ENCODE peak calls at places on chromosomes 4 and X, in ten cellular contexts. One of them, this sample, is unnamed. For H3K36me3, the result is how much of the 10 kb centered on the place peaks cover.

GRCh38 chr4:173522874-173523395 is 7.1 kb downstream of the HAND2 start:
- DNase-seq in right lobe of liver: no peak
- DNase-seq in CD8-positive, alpha-beta T cell: no peak
- DNase-seq in pancreas: no peak
- DNase-seq in BJ: no peak
- DNase-seq in transverse colon: no peak
- DNase-seq in HepG2: no peak
- DNase-seq in mesendoderm: no peak
- DNase-seq in right atrium auricular region: no peak
- DNase-seq in CD4-positive, alpha-beta memory T cell: no peak
- DNase-seq in this sample: no peak

GRCh38 chrX:45710081-45710801 is 509.6 kb upstream of the DIPK2B start:
- DNase-seq in right lobe of liver: no peak
- DNase-seq in CD8-positive, alpha-beta T cell: no peak
- DNase-seq in pancreas: no peak
- DNase-seq in BJ: peak
- DNase-seq in transverse colon: no peak
- DNase-seq in HepG2: no peak
- DNase-seq in mesendoderm: no peak
- DNase-seq in right atrium auricular region: no peak
- DNase-seq in CD4-positive, alpha-beta memory T cell: no peak
- DNase-seq in this sample: no peak

GRCh38 chrX:45628041-45628440 is 427.4 kb upstream of the DIPK2B start:
- DNase-seq in right lobe of liver: no peak
- DNase-seq in CD8-positive, alpha-beta T cell: no peak
- DNase-seq in pancreas: no peak
- DNase-seq in BJ: no peak
- DNase-seq in transverse colon: no peak
- DNase-seq in HepG2: no peak
- DNase-seq in mesendoderm: no peak
- DNase-seq in right atrium auricular region: no peak
- DNase-seq in CD4-positive, alpha-beta memory T cell: no peak
- DNase-seq in this sample: no peak

GRCh38 chr4:134999169-134999568 is 797.6 kb upstream of the PABPC4L start:
- DNase-seq in right lobe of liver: no peak
- DNase-seq in CD8-positive, alpha-beta T cell: no peak
- DNase-seq in pancreas: no peak
- DNase-seq in BJ: no peak
- DNase-seq in transverse colon: no peak
- DNase-seq in HepG2: no peak
- DNase-seq in mesendoderm: no peak
- DNase-seq in right atrium auricular region: no peak
- DNase-seq in CD4-positive, alpha-beta memory T cell: no peak
- DNase-seq in this sample: no peak

GRCh38 chr4:26503844-26504243 is 13.6 kb upstream of the CCKAR start:
- DNase-seq in right lobe of liver: no peak
- DNase-seq in CD8-positive, alpha-beta T cell: no peak
- DNase-seq in pancreas: no peak
- DNase-seq in BJ: no peak
- DNase-seq in transverse colon: no peak
- DNase-seq in HepG2: no peak
- DNase-seq in mesendoderm: no peak
- DNase-seq in right atrium auricular region: no peak
- DNase-seq in CD4-positive, alpha-beta memory T cell: no peak
- DNase-seq in this sample: no peak

GRCh38 chr4:123449780-123450179 is 53.2 kb downstream of the SPRY1 start:
- DNase-seq in right lobe of liver: no peak
- DNase-seq in CD8-positive, alpha-beta T cell: no peak
- DNase-seq in pancreas: no peak
- DNase-seq in BJ: peak
- DNase-seq in transverse colon: no peak
- DNase-seq in HepG2: peak
- DNase-seq in mesendoderm: no peak
- DNase-seq in right atrium auricular region: no peak
- DNase-seq in CD4-positive, alpha-beta memory T cell: no peak
- DNase-seq in this sample: no peak

GRCh38 chrX:44152867-44153266 is 179.7 kb upstream of the NDP start:
- DNase-seq in right lobe of liver: no peak
- DNase-seq in CD8-positive, alpha-beta T cell: no peak
- DNase-seq in pancreas: no peak
- DNase-seq in BJ: no peak
- DNase-seq in transverse colon: no peak
- DNase-seq in HepG2: no peak
- DNase-seq in mesendoderm: no peak
- DNase-seq in right atrium auricular region: no peak
- DNase-seq in CD4-positive, alpha-beta memory T cell: no peak
- DNase-seq in this sample: no peak

GRCh38 chrX:108261541-108262218 is 170.1 kb downstream of the ATG4A start:
- DNase-seq in right lobe of liver: no peak
- DNase-seq in CD8-positive, alpha-beta T cell: no peak
- DNase-seq in pancreas: no peak
- DNase-seq in BJ: no peak
- DNase-seq in transverse colon: no peak
- DNase-seq in HepG2: peak
- DNase-seq in mesendoderm: no peak
- DNase-seq in right atrium auricular region: no peak
- DNase-seq in CD4-positive, alpha-beta memory T cell: no peak
- DNase-seq in this sample: no peak

GRCh38 chrX:136268051-136269048 is 17.1 kb upstream of the MAP7D3 start:
- DNase-seq in right lobe of liver: no peak
- DNase-seq in CD8-positive, alpha-beta T cell: no peak
- DNase-seq in pancreas: peak
- DNase-seq in BJ: no peak
- DNase-seq in transverse colon: peak
- DNase-seq in HepG2: peak
- DNase-seq in mesendoderm: peak
- DNase-seq in right atrium auricular region: no peak
- DNase-seq in CD4-positive, alpha-beta memory T cell: peak
- DNase-seq in this sample: no peak

GRCh38 chrX:44816369-44816768 is 27.5 kb upstream of the DUSP21 start:
- DNase-seq in right lobe of liver: no peak
- DNase-seq in CD8-positive, alpha-beta T cell: no peak
- DNase-seq in pancreas: no peak
- DNase-seq in BJ: no peak
- DNase-seq in transverse colon: peak
- DNase-seq in HepG2: no peak
- DNase-seq in mesendoderm: no peak
- DNase-seq in right atrium auricular region: no peak
- DNase-seq in CD4-positive, alpha-beta memory T cell: no peak
- DNase-seq in this sample: no peak

GRCh38 chrX:122878269-122878668 is 305.8 kb upstream of the GRIA3 start:
- DNase-seq in right lobe of liver: no peak
- DNase-seq in CD8-positive, alpha-beta T cell: no peak
- DNase-seq in pancreas: no peak
- DNase-seq in BJ: no peak
- DNase-seq in transverse colon: no peak
- DNase-seq in HepG2: no peak
- DNase-seq in mesendoderm: no peak
- DNase-seq in right atrium auricular region: no peak
- DNase-seq in CD4-positive, alpha-beta memory T cell: no peak
- DNase-seq in this sample: no peak

GRCh38 chr4:1725521-1725920 is 4.2 kb downstream of the TACC3 start:
- DNase-seq in right lobe of liver: no peak
- DNase-seq in CD8-positive, alpha-beta T cell: no peak
- DNase-seq in pancreas: no peak
- DNase-seq in BJ: no peak
- DNase-seq in transverse colon: no peak
- DNase-seq in HepG2: no peak
- DNase-seq in mesendoderm: no peak
- DNase-seq in right atrium auricular region: no peak
- DNase-seq in CD4-positive, alpha-beta memory T cell: no peak
- DNase-seq in this sample: no peak
- H3K36me3 ChIP-seq in right lobe of liver: under half
- H3K36me3 ChIP-seq in CD8-positive, alpha-beta T cell: under half
- H3K36me3 ChIP-seq in pancreas: under half
- H3K36me3 ChIP-seq in BJ: under half
- H3K36me3 ChIP-seq in transverse colon: under half
- H3K36me3 ChIP-seq in HepG2: half or more
- H3K36me3 ChIP-seq in mesendoderm: under half
- H3K36me3 ChIP-seq in right atrium auricular region: under half
- H3K36me3 ChIP-seq in CD4-positive, alpha-beta memory T cell: under half
- H3K36me3 ChIP-seq in this sample: under half

GRCh38 chrX:129493643-129494042 is 29.6 kb downstream of the SMARCA1 start:
- DNase-seq in right lobe of liver: no peak
- DNase-seq in CD8-positive, alpha-beta T cell: no peak
- DNase-seq in pancreas: no peak
- DNase-seq in BJ: no peak
- DNase-seq in transverse colon: no peak
- DNase-seq in HepG2: no peak
- DNase-seq in mesendoderm: no peak
- DNase-seq in right atrium auricular region: no peak
- DNase-seq in CD4-positive, alpha-beta memory T cell: no peak
- DNase-seq in this sample: no peak

GRCh38 chrX:129494887-129495286 is 28.4 kb downstream of the SMARCA1 start:
- DNase-seq in right lobe of liver: no peak
- DNase-seq in CD8-positive, alpha-beta T cell: no peak
- DNase-seq in pancreas: no peak
- DNase-seq in BJ: no peak
- DNase-seq in transverse colon: no peak
- DNase-seq in HepG2: no peak
- DNase-seq in mesendoderm: no peak
- DNase-seq in right atrium auricular region: no peak
- DNase-seq in CD4-positive, alpha-beta memory T cell: no peak
- DNase-seq in this sample: no peak

GRCh38 chrX:129497146-129497805 is 26.0 kb downstream of the SMARCA1 start:
- DNase-seq in right lobe of liver: no peak
- DNase-seq in CD8-positive, alpha-beta T cell: no peak
- DNase-seq in pancreas: no peak
- DNase-seq in BJ: no peak
- DNase-seq in transverse colon: no peak
- DNase-seq in HepG2: no peak
- DNase-seq in mesendoderm: no peak
- DNase-seq in right atrium auricular region: no peak
- DNase-seq in CD4-positive, alpha-beta memory T cell: no peak
- DNase-seq in this sample: no peak

GRCh38 chrX:129496625-129497024 is 26.7 kb downstream of the SMARCA1 start:
- DNase-seq in right lobe of liver: no peak
- DNase-seq in CD8-positive, alpha-beta T cell: no peak
- DNase-seq in pancreas: no peak
- DNase-seq in BJ: no peak
- DNase-seq in transverse colon: no peak
- DNase-seq in HepG2: no peak
- DNase-seq in mesendoderm: no peak
- DNase-seq in right atrium auricular region: no peak
- DNase-seq in CD4-positive, alpha-beta memory T cell: no peak
- DNase-seq in this sample: no peak

GRCh38 chrX:129495941-129496340 is 27.3 kb downstream of the SMARCA1 start:
- DNase-seq in right lobe of liver: no peak
- DNase-seq in CD8-positive, alpha-beta T cell: no peak
- DNase-seq in pancreas: no peak
- DNase-seq in BJ: no peak
- DNase-seq in transverse colon: no peak
- DNase-seq in HepG2: no peak
- DNase-seq in mesendoderm: no peak
- DNase-seq in right atrium auricular region: no peak
- DNase-seq in CD4-positive, alpha-beta memory T cell: no peak
- DNase-seq in this sample: no peak
- H3K4me3 ChIP-seq in right lobe of liver: no peak
- H3K4me3 ChIP-seq in CD8-positive, alpha-beta T cell: no peak
- H3K4me3 ChIP-seq in pancreas: no peak
- H3K4me3 ChIP-seq in BJ: no peak
- H3K4me3 ChIP-seq in transverse colon: no peak
- H3K4me3 ChIP-seq in HepG2: no peak
- H3K4me3 ChIP-seq in mesendoderm: no peak
- H3K4me3 ChIP-seq in right atrium auricular region: no peak
- H3K4me3 ChIP-seq in CD4-positive, alpha-beta memory T cell: no peak
- H3K4me3 ChIP-seq in this sample: no peak

GRCh38 chr4:82371398-82371972 is 2.3 kb downstream of the HNRNPD start:
- DNase-seq in right lobe of liver: no peak
- DNase-seq in CD8-positive, alpha-beta T cell: no peak
- DNase-seq in pancreas: no peak
- DNase-seq in BJ: no peak
- DNase-seq in transverse colon: no peak
- DNase-seq in HepG2: no peak
- DNase-seq in mesendoderm: no peak
- DNase-seq in right atrium auricular region: no peak
- DNase-seq in CD4-positive, alpha-beta memory T cell: no peak
- DNase-seq in this sample: no peak

GRCh38 chr4:82362565-82362964 is 11.2 kb downstream of the HNRNPD start:
- DNase-seq in right lobe of liver: no peak
- DNase-seq in CD8-positive, alpha-beta T cell: no peak
- DNase-seq in pancreas: no peak
- DNase-seq in BJ: no peak
- DNase-seq in transverse colon: no peak
- DNase-seq in HepG2: no peak
- DNase-seq in mesendoderm: no peak
- DNase-seq in right atrium auricular region: no peak
- DNase-seq in CD4-positive, alpha-beta memory T cell: no peak
- DNase-seq in this sample: no peak

GRCh38 chr4:82363896-82364487 is 9.8 kb downstream of the HNRNPD start:
- DNase-seq in right lobe of liver: no peak
- DNase-seq in CD8-positive, alpha-beta T cell: no peak
- DNase-seq in pancreas: no peak
- DNase-seq in BJ: no peak
- DNase-seq in transverse colon: no peak
- DNase-seq in HepG2: no peak
- DNase-seq in mesendoderm: no peak
- DNase-seq in right atrium auricular region: no peak
- DNase-seq in CD4-positive, alpha-beta memory T cell: no peak
- DNase-seq in this sample: no peak

GRCh38 chr4:82372502-82372873 is 1.3 kb downstream of the HNRNPD start:
- DNase-seq in right lobe of liver: peak
- DNase-seq in CD8-positive, alpha-beta T cell: no peak
- DNase-seq in pancreas: peak
- DNase-seq in BJ: no peak
- DNase-seq in transverse colon: peak
- DNase-seq in HepG2: no peak
- DNase-seq in mesendoderm: peak
- DNase-seq in right atrium auricular region: no peak
- DNase-seq in CD4-positive, alpha-beta memory T cell: peak
- DNase-seq in this sample: peak

GRCh38 chr4:82367438-82368097 is 6.2 kb downstream of the HNRNPD start:
- DNase-seq in right lobe of liver: no peak
- DNase-seq in CD8-positive, alpha-beta T cell: no peak
- DNase-seq in pancreas: no peak
- DNase-seq in BJ: no peak
- DNase-seq in transverse colon: no peak
- DNase-seq in HepG2: no peak
- DNase-seq in mesendoderm: no peak
- DNase-seq in right atrium auricular region: no peak
- DNase-seq in CD4-positive, alpha-beta memory T cell: no peak
- DNase-seq in this sample: no peak
- H3K36me3 ChIP-seq in right lobe of liver: under half
- H3K36me3 ChIP-seq in CD8-positive, alpha-beta T cell: under half
- H3K36me3 ChIP-seq in pancreas: under half
- H3K36me3 ChIP-seq in BJ: under half
- H3K36me3 ChIP-seq in transverse colon: under half
- H3K36me3 ChIP-seq in HepG2: half or more
- H3K36me3 ChIP-seq in mesendoderm: under half
- H3K36me3 ChIP-seq in right atrium auricular region: under half
- H3K36me3 ChIP-seq in CD4-positive, alpha-beta memory T cell: under half
- H3K36me3 ChIP-seq in this sample: under half

DNA sequence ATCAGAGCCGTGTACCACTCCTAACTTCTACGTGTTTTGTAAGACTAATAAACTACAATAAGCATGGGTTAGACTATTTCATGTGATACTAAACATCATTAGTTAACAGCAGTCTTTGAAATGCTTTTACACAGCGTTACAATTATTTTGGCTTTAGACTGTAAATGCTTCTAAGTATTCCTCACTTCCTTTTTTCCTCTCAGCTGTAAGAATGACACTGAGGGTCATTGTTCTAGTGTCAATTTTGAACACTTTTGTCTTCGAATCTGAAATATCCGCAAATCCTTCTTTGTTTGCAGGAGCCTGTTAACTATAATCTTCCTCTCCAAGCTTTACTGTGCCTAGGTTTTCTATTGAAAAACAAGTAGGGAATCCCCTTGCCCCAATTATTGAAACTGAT is 1.5 kb downstream of the ABCE1 start:
- DNase-seq in right lobe of liver: no peak
- DNase-seq in CD8-positive, alpha-beta T cell: no peak
- DNase-seq in pancreas: no peak
- DNase-seq in BJ: no peak
- DNase-seq in transverse colon: no peak
- DNase-seq in HepG2: peak
- DNase-seq in mesendoderm: no peak
- DNase-seq in right atrium auricular region: no peak
- DNase-seq in CD4-positive, alpha-beta memory T cell: no peak
- DNase-seq in this sample: no peak
- H3K4me3 ChIP-seq in right lobe of liver: no peak
- H3K4me3 ChIP-seq in CD8-positive, alpha-beta T cell: peak
- H3K4me3 ChIP-seq in pancreas: no peak
- H3K4me3 ChIP-seq in BJ: peak
- H3K4me3 ChIP-seq in transverse colon: no peak
- H3K4me3 ChIP-seq in HepG2: peak
- H3K4me3 ChIP-seq in mesendoderm: no peak
- H3K4me3 ChIP-seq in right atrium auricular region: peak
- H3K4me3 ChIP-seq in CD4-positive, alpha-beta memory T cell: no peak
- H3K4me3 ChIP-seq in this sample: peak

This sample was measured in stomach.